ENCODE peak calls at places on chromosomes 2 and 18, in six cellular contexts. J is osteocyte; T is endothelial cell; S is stimulated activated CD4-positive, alpha-beta T cell treated with anti-CD3 and anti-CD28 coated beads, Interleukin-2, amount 100 ng/mL, for 24 hours; G is activated CD4-positive, alpha-beta T cell treated with anti-CD3 and anti-CD28 coated beads for 4 hours; B is NCI-H1436. H is an unnamed sample.

GRCh38 chr2:8567469-8568108 is 114.3 kb upstream of the ID2 start:
- DNase-seq in B (no peak), S (no peak), G (no peak), J (no peak), T (no peak), H (peak; percentile 21)

GRCh38 chr2:60558536-60558935 is 5.1 kb upstream of the BCL11A start:
- DNase-seq in B (no peak), S (no peak), J (no peak), G (no peak), T (no peak), H (no peak)

GRCh38 chr18:76149284-76149683 is 345.8 kb downstream of the ZNF516 start:
- DNase-seq in G (no peak), S (no peak), B (no peak), T (no peak), J (no peak), H (no peak)

GRCh38 chr2:73995810-73996209 is 11.1 kb downstream of the TET3 start:
- DNase-seq in J (no peak), G (no peak), B (no peak), S (no peak), T (no peak), H (no peak)

GRCh38 chr2:131519466-131519865 is 8.2 kb upstream of the CCDC74A start:
- DNase-seq in J (no peak), S (no peak), B (no peak), T (no peak), G (no peak), H (no peak)

GRCh38 chr2:17780546-17780945 is 26.6 kb downstream of the GEN1 start:
- DNase-seq in J (no peak), S (no peak), B (no peak), G (no peak), T (no peak), H (no peak)

GRCh38 chr2:77054938-77055337 is 467.2 kb downstream of the LRRTM4 start:
- DNase-seq in S (no peak), G (no peak), B (no peak), J (no peak), T (peak; percentile 26), H (no peak)

GRCh38 chr2:191643425-191643824 is 34.5 kb upstream of the NABP1 start:
- DNase-seq in J (no peak), B (no peak), T (no peak), G (no peak), S (no peak), H (no peak)

GRCh38 chr2:47373747-47374146 is 29.2 kb upstream of the MSH2 start:
- DNase-seq in T (peak; percentile 16), S (no peak), J (no peak), B (no peak), G (no peak), H (no peak)

GRCh38 chr2:207796585-207797350 is 27.1 kb upstream of the FZD5 start:
- DNase-seq in T (no peak), J (no peak), B (peak; percentile 61), G (no peak), S (no peak), H (no peak)

GRCh38 chr2:189155795-189156194 is 23.8 kb downstream of the COL5A2 start:
- DNase-seq in T (no peak), J (no peak), B (no peak), G (no peak), S (no peak), H (no peak)

GRCh38 chr2:216911886-216912285 is 52.0 kb upstream of the TNP1 start:
- DNase-seq in J (no peak), S (no peak), T (no peak), G (no peak), B (no peak), H (no peak)

H was measured in SJSA1.